ENCODE peak calls at places on chromosomes 1 and 21, in five cellular contexts. M is left lung, D is left ventricle myocardium inferior, Z is IMR-90, L is endodermal cell. R is an unnamed sample.

GRCh38 chr1:41486892-41487728 is 2.6 kb upstream of the EDN2 start:
- DNase-seq in M (no peak), D (no peak), Z (peak; percentile 59), L (peak; percentile 74), R (no peak)

GRCh38 chr1:230796626-230797025 is 49.4 kb downstream of the CAPN9 start:
- DNase-seq in M (no peak), D (no peak), Z (no peak), L (peak; percentile 7), R (no peak)

GRCh38 chr21:38525454-38525853 is 27.2 kb upstream of the ERG start:
- DNase-seq in M (no peak), D (no peak), Z (no peak), L (no peak), R (no peak)

GRCh38 chr1:198909973-198910372 is 271.1 kb downstream of the PTPRC start:
- DNase-seq in M (no peak), D (no peak), Z (peak; percentile 77), L (no peak), R (no peak)

GRCh38 chr1:31944205-31945089 is 6.3 kb upstream of the PTP4A2 start:
- DNase-seq in M (peak; percentile 94), D (peak; percentile 92), Z (peak; percentile 87), L (peak; percentile 99), R (peak; percentile 91)

GRCh38 chr1:182484531-182485257 is 34.7 kb downstream of the RGSL1 start:
- DNase-seq in M (no peak), D (no peak), Z (no peak), L (peak; percentile 82), R (no peak)

GRCh38 chr1:29921741-29922140 is 685.4 kb downstream of the PTPRU start:
- DNase-seq in M (no peak), D (no peak), Z (no peak), L (no peak), R (no peak)

GRCh38 chr1:202716654-202717053 is 6.4 kb upstream of the SYT2 start:
- DNase-seq in M (no peak), D (no peak), Z (no peak), L (no peak), R (no peak)

GRCh38 chr1:192762265-192762664 is 46.6 kb upstream of the RGS2 start:
- DNase-seq in M (no peak), D (no peak), Z (no peak), L (no peak), R (no peak)

GRCh38 chr1:13826591-13826990 is 126.6 kb downstream of the PRDM2 start:
- DNase-seq in M (no peak), D (no peak), Z (no peak), L (no peak), R (no peak)

GRCh38 chr1:1440941-1441888 is 5.7 kb downstream of the VWA1 start:
- DNase-seq in M (peak; percentile 88), D (peak; percentile 43), Z (no peak), L (peak; percentile 76), R (no peak)

GRCh38 chr1:21325731-21326387 is 35.6 kb upstream of the ECE1 start:
- DNase-seq in M (no peak), D (no peak), Z (no peak), L (no peak), R (no peak)

GRCh38 chr21:42513151-42513984 is at the start of gene SLC37A1:
- DNase-seq in M (peak; percentile 91), D (no peak), Z (no peak), L (peak; percentile 81), R (no peak)

DNA sequence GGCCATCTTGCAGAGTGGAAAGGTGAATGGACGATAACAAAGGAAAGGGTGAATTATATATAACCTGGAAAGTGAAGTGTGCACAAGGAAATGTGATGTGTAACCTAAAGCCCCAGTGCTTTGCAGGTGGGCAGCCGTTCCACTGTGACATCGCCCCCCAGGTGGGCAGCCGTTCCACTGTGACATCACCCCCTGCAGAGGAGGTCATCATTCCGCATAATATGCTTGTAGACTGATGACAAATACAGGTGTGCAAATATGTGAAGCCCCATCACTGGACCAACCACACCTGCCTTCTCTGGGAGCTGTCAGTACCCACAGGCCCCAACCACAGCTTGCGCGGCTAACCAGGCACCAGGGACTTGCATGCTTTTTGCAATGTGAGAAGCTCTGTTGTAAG is 4.7 kb upstream of the ZNF496 start:
- DNase-seq in M (no peak), D (no peak), Z (no peak), L (no peak), R (no peak)
- H3K36me3 ChIP-seq in M (no peaks in the 10 kb centered on the region), D (no peaks in the 10 kb centered on the region), Z (peaks cover 11% of the 10 kb centered on the region), L (peaks cover 24% of the 10 kb centered on the region), R (no peaks in the 10 kb centered on the region)

GRCh38 chr1:173407846-173408245 is 69.3 kb upstream of the PRDX6 start:
- DNase-seq in M (no peak), D (no peak), Z (no peak), L (no peak), R (no peak)
- H3K27ac ChIP-seq in M (no peak overlapping the region), D (no peak overlapping the region), Z (no peak overlapping the region), L (no peak overlapping the region), R (no peak overlapping the region)

DNA sequence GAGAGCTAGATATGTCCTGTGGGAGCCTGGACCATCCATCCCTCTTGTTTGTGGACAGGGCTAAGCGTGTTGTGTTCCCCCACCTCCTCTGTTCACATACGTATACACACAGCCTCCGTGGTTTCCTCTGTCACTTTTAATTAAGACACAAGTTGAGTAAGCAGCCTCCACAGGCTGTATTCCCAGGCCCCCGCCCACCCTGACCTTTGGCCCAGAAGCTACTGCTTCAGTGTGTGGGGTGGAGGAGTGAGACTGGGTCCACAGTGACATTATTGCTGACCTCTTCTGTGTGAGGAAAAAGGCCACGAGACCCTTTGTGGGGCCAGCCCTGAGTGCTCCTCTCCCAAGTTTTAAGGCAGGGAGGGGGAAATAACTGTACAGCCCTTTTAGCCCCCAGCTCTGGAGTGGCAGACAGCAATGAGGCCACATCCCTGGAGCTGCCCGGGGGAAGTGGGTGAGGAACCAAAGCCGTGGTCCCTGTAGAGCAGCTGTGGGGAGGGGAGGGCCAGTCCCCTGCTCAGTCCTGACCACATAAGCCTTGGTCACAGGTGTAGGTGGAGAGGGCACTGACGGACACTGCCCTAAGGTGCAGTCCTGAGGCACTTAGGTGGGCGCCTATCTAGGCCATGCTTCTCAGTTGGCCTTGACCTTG is 4.4 kb downstream of the ELOVL1 start:
- DNase-seq in M (no peak), D (no peak), Z (no peak), L (no peak), R (no peak)
- H3K36me3 ChIP-seq in M (peaks cover 57% of the 10 kb centered on the region), D (peaks cover 49% of the 10 kb centered on the region), Z (peaks cover 47% of the 10 kb centered on the region), L (peaks cover 44% of the 10 kb centered on the region), R (peaks cover 52% of the 10 kb centered on the region)

GRCh38 chr1:119987112-119987511 is 82.3 kb downstream of the NOTCH2 start:
- DNase-seq in M (no peak), D (no peak), Z (peak; percentile 97), L (no peak), R (peak; percentile 15)

GRCh38 chr1:119987689-119988088 is 81.8 kb downstream of the NOTCH2 start:
- DNase-seq in M (no peak), D (no peak), Z (no peak), L (no peak), R (no peak)

GRCh38 chr1:119982006-119982405 is 85.7 kb upstream of the ADAM30 start:
- DNase-seq in M (no peak), D (no peak), Z (peak; percentile 68), L (no peak), R (no peak)

GRCh38 chr1:119986007-119986497 is 83.4 kb downstream of the NOTCH2 start:
- DNase-seq in M (no peak), D (no peak), Z (no peak), L (no peak), R (no peak)

GRCh38 chr1:119984771-119985170 is 84.7 kb downstream of the NOTCH2 start:
- DNase-seq in M (no peak), D (no peak), Z (no peak), L (no peak), R (no peak)
- H3K27ac ChIP-seq in M (no peak overlapping the region), D (no peak overlapping the region), Z (no peak overlapping the region), L (no peak overlapping the region), R (no peak overlapping the region)

DNA sequence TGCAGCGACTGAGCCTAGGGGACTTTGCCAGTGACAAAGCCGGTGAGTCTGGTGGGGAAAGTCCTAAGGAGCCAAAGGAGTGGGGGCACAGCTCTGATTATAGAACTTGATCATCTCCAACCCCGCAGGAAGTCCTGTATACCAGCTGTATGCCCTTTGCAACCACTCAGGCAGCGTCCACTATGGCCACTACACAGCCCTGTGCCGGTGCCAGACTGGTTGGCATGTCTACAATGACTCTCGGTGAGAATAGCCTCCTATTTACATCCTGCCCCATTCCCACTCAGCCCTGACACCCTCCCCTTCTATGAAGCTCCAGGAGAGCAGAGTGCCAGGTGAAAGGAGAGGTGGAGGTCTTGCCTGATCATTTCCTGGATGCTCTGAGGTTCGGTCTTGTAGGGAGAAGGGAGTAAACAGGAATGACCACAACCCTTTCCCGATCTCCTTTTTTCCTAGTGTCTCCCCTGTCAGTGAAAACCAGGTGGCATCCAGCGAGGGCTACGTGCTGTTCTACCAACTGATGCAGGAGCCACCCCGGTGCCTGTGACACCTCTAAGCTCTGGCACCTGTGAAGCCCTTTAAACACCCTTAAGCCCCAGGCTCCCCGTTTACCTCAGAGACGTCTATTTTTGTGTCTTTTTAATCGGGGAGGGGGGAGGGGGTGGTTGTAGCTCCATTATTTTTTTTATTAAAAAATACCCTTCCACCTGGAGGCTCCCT is 1.2 kb upstream of the PPOX start:
- DNase-seq in M (no peak), D (no peak), Z (no peak), L (no peak), R (no peak)
- H3K36me3 ChIP-seq in M (peaks cover 52% of the 10 kb centered on the region), D (peaks cover 38% of the 10 kb centered on the region), Z (peaks cover 30% of the 10 kb centered on the region), L (peaks cover 44% of the 10 kb centered on the region), R (peaks cover 56% of the 10 kb centered on the region)

DNA sequence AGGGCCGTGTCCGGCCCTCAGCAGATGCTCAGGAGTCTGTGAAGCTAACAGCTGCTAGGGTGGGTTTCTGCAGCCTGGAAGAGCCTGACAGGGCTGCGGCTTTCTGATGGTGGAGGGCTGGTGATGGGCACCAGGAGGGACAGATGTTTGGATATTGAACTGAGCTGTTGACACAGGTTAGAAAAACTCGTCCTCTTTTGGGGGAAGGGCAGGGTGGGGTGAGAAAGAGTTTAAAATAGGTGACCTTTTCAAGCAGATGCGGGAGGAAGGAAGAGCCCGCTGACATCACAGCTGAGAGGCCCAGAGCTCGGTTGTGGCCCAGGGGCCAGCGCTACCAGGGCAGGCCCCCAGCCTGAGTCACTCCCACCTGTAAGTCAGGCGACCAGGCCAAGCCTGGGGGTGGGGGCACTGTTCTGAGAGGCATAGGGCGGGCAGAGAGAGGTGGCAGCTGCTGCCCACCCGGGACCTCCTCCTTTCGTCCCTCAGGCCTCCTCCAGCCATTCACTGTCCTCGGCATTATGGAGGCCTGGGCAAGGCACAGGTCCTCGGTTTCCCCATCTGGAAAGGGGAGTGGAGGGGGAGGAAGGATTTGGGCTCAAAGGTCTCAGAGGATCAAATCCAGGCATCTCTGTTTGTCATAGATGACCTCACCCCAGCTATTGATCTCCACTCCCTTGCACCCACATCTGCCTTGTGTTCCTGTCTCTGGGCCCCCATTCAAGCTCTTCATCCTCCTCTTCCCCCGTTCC is 32.3 kb upstream of the ID3 start:
- DNase-seq in M (no peak), D (no peak), Z (peak; percentile 46), L (no peak), R (no peak)
- H3K27ac ChIP-seq in M (no peak overlapping the region), D (peak overlapping the region; percentile 62), Z (no peak overlapping the region), L (peak overlapping the region; percentile 25), R (peak overlapping the region; percentile 62)